ENCODE peak calls at places on chromosomes 11 and 22, in nine cellular contexts. J, O, T, Y, S, L, X, R and D are unnamed samples. For H3K4me1, the result is how much of the 10 kb centered on the place peaks cover.

GRCh38 chr22:44566911-44567310 is 68.9 kb upstream of the RTL6 start:
- DNase-seq in J (no peak), O (no peak), T (no peak), Y (no peak), S (peak), L (no peak), X (no peak), R (no peak), D (no peak)

GRCh38 chr11:75654314-75654713 is 14.5 kb downstream of the MAP6 start:
- DNase-seq in J (peak), O (no peak), T (no peak), Y (peak), S (no peak), L (no peak), X (no peak), R (no peak), D (no peak)

GRCh38 chr11:35391922-35392813 is 27.2 kb downstream of the SLC1A2 start:
- DNase-seq in J (peak), O (peak), T (peak), Y (peak), S (peak), L (peak), X (peak), R (peak), D (peak)

GRCh38 chr11:119205080-119205479 is 1.1 kb upstream of the CBL start:
- DNase-seq in J (no peak), O (no peak), T (peak), Y (no peak), S (no peak), L (no peak), X (no peak), R (no peak), D (peak)

GRCh38 chr11:46729110-46730027 is 10.4 kb downstream of the F2 start:
- DNase-seq in J (no peak), O (no peak), T (no peak), Y (peak), S (no peak), L (no peak), X (no peak), R (no peak), D (no peak)

GRCh38 chr11:113504586-113504985 is 29.4 kb upstream of the DRD2 start:
- DNase-seq in J (no peak), O (no peak), T (no peak), Y (no peak), S (no peak), L (no peak), X (no peak), R (no peak), D (no peak)

GRCh38 chr22:17960695-17961442 is 63.5 kb downstream of the MICAL3 start:
- DNase-seq in J (no peak), O (no peak), T (no peak), Y (no peak), S (no peak), L (no peak), X (no peak), R (no peak), D (no peak)

GRCh38 chr11:57340228-57340627 is 2.1 kb downstream of the P2RX3 start:
- DNase-seq in J (no peak), O (no peak), T (no peak), Y (no peak), S (peak), L (peak), X (no peak), R (no peak), D (peak)

GRCh38 chr11:58905716-58906547 is 33.4 kb upstream of the GLYATL1 start:
- DNase-seq in J (no peak), O (no peak), T (peak), Y (peak), S (peak), L (peak), X (no peak), R (peak), D (peak)

GRCh38 chr22:50016988-50017700 is 4.6 kb upstream of the IL17REL start:
- DNase-seq in J (peak), O (peak), T (no peak), Y (no peak), S (peak), L (peak), X (peak), R (no peak), D (no peak)

GRCh38 chr11:17643506-17644405 is 75.6 kb upstream of the MYOD1 start:
- DNase-seq in J (no peak), O (no peak), T (no peak), Y (no peak), S (no peak), L (no peak), X (no peak), R (no peak), D (no peak)

GRCh38 chr11:57530215-57530595 is 349 bp downstream of the TIMM10 start:
- DNase-seq in J (no peak), O (no peak), T (no peak), Y (no peak), S (peak), L (no peak), X (no peak), R (no peak), D (peak)

GRCh38 chr22:19062909-19063308 is 59.3 kb downstream of the DGCR2 start:
- DNase-seq in J (no peak), O (no peak), T (no peak), Y (no peak), S (no peak), L (no peak), X (no peak), R (no peak), D (peak)

GRCh38 chr11:35162795-35163194 is 23.8 kb downstream of the CD44 start:
- DNase-seq in J (no peak), O (no peak), T (no peak), Y (peak), S (no peak), L (no peak), X (no peak), R (no peak), D (no peak)

GRCh38 chr11:1397862-1398505 is 8.2 kb downstream of the BRSK2 start:
- DNase-seq in J (no peak), O (no peak), T (peak), Y (no peak), S (no peak), L (no peak), X (no peak), R (no peak), D (no peak)

GRCh38 chr11:88179966-88180629 is 4.9 kb upstream of the RAB38 start:
- DNase-seq in J (no peak), O (no peak), T (no peak), Y (peak), S (no peak), L (no peak), X (no peak), R (no peak), D (no peak)

GRCh38 chr11:4593739-4594138 is at the start of gene OR52I1:
- DNase-seq in J (no peak), O (no peak), T (no peak), Y (no peak), S (no peak), L (no peak), X (no peak), R (no peak), D (no peak)

GRCh38 chr11:2173150-2173693 is 1.6 kb upstream of the TH start:
- DNase-seq in J (no peak), O (no peak), T (no peak), Y (no peak), S (no peak), L (no peak), X (no peak), R (no peak), D (no peak)

GRCh38 chr22:49585695-49586243 is 241.9 kb downstream of the BRD1 start:
- DNase-seq in J (no peak), O (no peak), T (no peak), Y (no peak), S (no peak), L (no peak), X (no peak), R (no peak), D (no peak)

GRCh38 chr11:92477686-92478085 is 253.1 kb downstream of the FAT3 start:
- DNase-seq in J (no peak), O (no peak), T (no peak), Y (no peak), S (no peak), L (peak), X (no peak), R (no peak), D (no peak)

GRCh38 chr22:31496735-31497146 is 405 bp downstream of the SFI1 start:
- DNase-seq in J (peak), O (no peak), T (peak), Y (no peak), S (peak), L (peak), X (peak), R (no peak), D (peak)

GRCh38 chr11:2807801-2808241 is 77.8 kb downstream of the CDKN1C start:
- DNase-seq in J (no peak), O (no peak), T (peak), Y (no peak), S (peak), L (no peak), X (no peak), R (no peak), D (peak)

GRCh38 chr11:10716122-10716521 is 22.6 kb upstream of the IRAG1 start:
- DNase-seq in J (no peak), O (no peak), T (no peak), Y (peak), S (no peak), L (no peak), X (no peak), R (no peak), D (no peak)

GRCh38 chr22:37126882-37127281 is 17.4 kb upstream of the TMPRSS6 start:
- DNase-seq in J (peak), O (no peak), T (no peak), Y (no peak), S (no peak), L (no peak), X (no peak), R (peak), D (no peak)

GRCh38 chr22:35804421-35804820 is 86.7 kb downstream of the APOL5 start:
- DNase-seq in J (no peak), O (no peak), T (no peak), Y (no peak), S (no peak), L (no peak), X (no peak), R (no peak), D (no peak)

GRCh38 chr11:71992331-71992730 is 6.4 kb upstream of the IL18BP start:
- DNase-seq in J (no peak), O (no peak), T (no peak), Y (no peak), S (no peak), L (no peak), X (no peak), R (no peak), D (no peak)

GRCh38 chr11:70397336-70397982 is 870 bp upstream of the CTTN start:
- DNase-seq in J (no peak), O (no peak), T (no peak), Y (peak), S (no peak), L (peak), X (no peak), R (no peak), D (peak)

GRCh38 chr11:112997829-112998228 is 36.6 kb downstream of the NCAM1 start:
- DNase-seq in J (no peak), O (no peak), T (no peak), Y (no peak), S (no peak), L (no peak), X (no peak), R (no peak), D (no peak)

GRCh38 chr22:27386186-27386585 is 415.4 kb downstream of the MN1 start:
- DNase-seq in J (no peak), O (no peak), T (no peak), Y (no peak), S (no peak), L (peak), X (no peak), R (no peak), D (no peak)

GRCh38 chr11:110712643-110713468 is 619 bp upstream of the ARHGAP20 start:
- DNase-seq in J (no peak), O (no peak), T (no peak), Y (peak), S (peak), L (peak), X (peak), R (no peak), D (peak)

GRCh38 chr11:66546966-66547661 is 411 bp downstream of the ACTN3 start:
- DNase-seq in J (no peak), O (no peak), T (no peak), Y (no peak), S (no peak), L (no peak), X (no peak), R (no peak), D (no peak)

GRCh38 chr11:28629235-28629634 is 521.0 kb downstream of the METTL15 start:
- DNase-seq in J (no peak), O (no peak), T (no peak), Y (no peak), S (no peak), L (no peak), X (no peak), R (no peak), D (no peak)

GRCh38 chr22:21067901-21068680 is 22.3 kb downstream of the LRRC74B start:
- DNase-seq in J (no peak), O (no peak), T (no peak), Y (no peak), S (no peak), L (no peak), X (no peak), R (no peak), D (no peak)

GRCh38 chr22:42026705-42027104 is 28.1 kb downstream of the WBP2NL start:
- DNase-seq in J (no peak), O (no peak), T (no peak), Y (no peak), S (no peak), L (no peak), X (no peak), R (no peak), D (no peak)

GRCh38 chr11:2670541-2671100 is 29.2 kb downstream of the KCNQ1OT1 start:
- DNase-seq in J (no peak), O (no peak), T (no peak), Y (no peak), S (no peak), L (no peak), X (no peak), R (no peak), D (no peak)

GRCh38 chr11:33835143-33835878 is 56.6 kb downstream of the LMO2 start:
- DNase-seq in J (peak), O (no peak), T (no peak), Y (peak), S (no peak), L (peak), X (no peak), R (peak), D (no peak)

GRCh38 chr22:42720263-42721044 is at the start of gene A4GALT:
- DNase-seq in J (no peak), O (no peak), T (peak), Y (no peak), S (no peak), L (peak), X (no peak), R (no peak), D (no peak)

GRCh38 chr11:14425621-14426020 is 66.6 kb upstream of the RRAS2 start:
- DNase-seq in J (no peak), O (no peak), T (no peak), Y (no peak), S (no peak), L (no peak), X (no peak), R (no peak), D (no peak)

GRCh38 chr11:112797072-112797471 is 164.1 kb upstream of the NCAM1 start:
- DNase-seq in J (no peak), O (no peak), T (no peak), Y (no peak), S (no peak), L (peak), X (no peak), R (no peak), D (no peak)

DNA sequence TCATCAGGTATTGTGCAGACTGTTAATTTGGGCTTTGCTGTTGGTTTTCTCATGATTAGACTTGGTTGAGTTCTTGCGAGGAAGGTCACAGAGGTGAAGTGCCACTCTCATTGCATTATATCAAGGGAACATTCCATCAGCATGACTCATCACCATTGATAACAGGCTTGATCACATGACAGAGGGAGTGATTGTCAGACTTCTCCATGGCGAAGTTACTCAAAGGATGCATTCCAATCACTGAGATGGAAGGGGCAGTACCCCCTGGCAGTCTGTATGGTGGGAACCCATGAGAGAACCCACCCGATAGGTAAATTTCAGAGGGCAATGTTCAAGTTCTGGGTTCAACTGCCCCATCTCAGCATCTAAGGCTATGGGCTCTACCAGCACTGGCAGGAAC is 19.4 kb upstream of the P2RY2 start:
- DNase-seq in J (no peak), O (no peak), T (no peak), Y (no peak), S (no peak), L (peak), X (no peak), R (peak), D (no peak)
- H3K4me3 ChIP-seq in J (no peak), O (no peak), T (no peak), Y (no peak), S (no peak), L (no peak), X (no peak), R (no peak), D (no peak)

GRCh38 chr22:22771696-22772377 is 115.8 kb upstream of the IGLL5 start:
- DNase-seq in J (no peak), O (no peak), T (no peak), Y (no peak), S (no peak), L (no peak), X (no peak), R (no peak), D (no peak)

GRCh38 chr22:22772396-22772795 is 115.2 kb upstream of the IGLL5 start:
- DNase-seq in J (no peak), O (no peak), T (no peak), Y (no peak), S (no peak), L (no peak), X (no peak), R (no peak), D (no peak)

GRCh38 chr22:22772883-22773282 is 114.7 kb upstream of the IGLL5 start:
- DNase-seq in J (no peak), O (no peak), T (no peak), Y (no peak), S (no peak), L (no peak), X (no peak), R (no peak), D (no peak)

GRCh38 chr22:22773979-22774738 is 113.5 kb upstream of the IGLL5 start:
- DNase-seq in J (no peak), O (no peak), T (no peak), Y (no peak), S (no peak), L (no peak), X (no peak), R (no peak), D (no peak)

DNA sequence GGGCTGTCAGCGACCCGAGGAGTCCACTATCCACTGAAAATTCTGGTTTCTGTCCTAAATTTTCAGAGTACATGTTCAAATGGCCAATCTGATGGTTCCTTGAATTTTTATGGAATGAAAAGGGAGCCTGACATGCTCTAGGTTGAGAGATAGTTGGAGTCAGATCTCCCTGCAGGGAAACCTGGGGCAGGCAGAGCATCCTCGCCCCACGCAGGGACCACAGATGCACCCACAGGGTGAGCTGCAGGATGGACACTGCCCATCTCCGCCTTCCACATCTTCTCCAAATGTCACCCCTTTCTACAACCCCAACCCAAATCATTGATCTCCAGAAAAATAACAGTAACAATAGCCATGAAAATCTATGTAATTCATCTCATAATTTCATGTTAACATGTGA is 114.2 kb upstream of the IGLL5 start:
- DNase-seq in J (no peak), O (no peak), T (no peak), Y (no peak), S (no peak), L (no peak), X (no peak), R (no peak), D (no peak)
- H3K4me1 ChIP-seq in J (under half), O (under half), T (under half), Y (under half), S (under half), L (under half), X (under half), R (under half), D (under half)

DNA sequence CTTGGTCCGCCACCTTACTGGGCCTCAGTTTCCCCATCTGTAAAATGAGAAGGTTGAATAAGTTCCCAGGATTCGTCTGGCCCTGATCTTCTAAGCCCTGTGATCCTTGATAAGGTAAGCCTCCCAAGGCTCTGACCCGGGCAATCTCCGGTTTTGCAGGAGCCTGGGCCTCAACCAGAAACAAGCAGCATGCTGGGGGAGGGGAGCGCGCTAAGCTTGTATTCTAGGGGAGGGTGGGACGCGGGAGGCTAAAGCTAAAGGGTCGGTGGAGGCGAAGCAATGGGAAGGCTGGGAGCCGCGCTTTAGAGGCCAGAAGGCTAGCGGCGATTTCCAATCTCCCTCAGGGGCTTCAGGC is 801 bp downstream of the PTPN5 start:
- DNase-seq in J (no peak), O (no peak), T (no peak), Y (no peak), S (no peak), L (no peak), X (no peak), R (no peak), D (no peak)
- H3K4me3 ChIP-seq in J (no peak), O (no peak), T (peak), Y (no peak), S (no peak), L (no peak), X (no peak), R (peak), D (no peak)

DNA sequence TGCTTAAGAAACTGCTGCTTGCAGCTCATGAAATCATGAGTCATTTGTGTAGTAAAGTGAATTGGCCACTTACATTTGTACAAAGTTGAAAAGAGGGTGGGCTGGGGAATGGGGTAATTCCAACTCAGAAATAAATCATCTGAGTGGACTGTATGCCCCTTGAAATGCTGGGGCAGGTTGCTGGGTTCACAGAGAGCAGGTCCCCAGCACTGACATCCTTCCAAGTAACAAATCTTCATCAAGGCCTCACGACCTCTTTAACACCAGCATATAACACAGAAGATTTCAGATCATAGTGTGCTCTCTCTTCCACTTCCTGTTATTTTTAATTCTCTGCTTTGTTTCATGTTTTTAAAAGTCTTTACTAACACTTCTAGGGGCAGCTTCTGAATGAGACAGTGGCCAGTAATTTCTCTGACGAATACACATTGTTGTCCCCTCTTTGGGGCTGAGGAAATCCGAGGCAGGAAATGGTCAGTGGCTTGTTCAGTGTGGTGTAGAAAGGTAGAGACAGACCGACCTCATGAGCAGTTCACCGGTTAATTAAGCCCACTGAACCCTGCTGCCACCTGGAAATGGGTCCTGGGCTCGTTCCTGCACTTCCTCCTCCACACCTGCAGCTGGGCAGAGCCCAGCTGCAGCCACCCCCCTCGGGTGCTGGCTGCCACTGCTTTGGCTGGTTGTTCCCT is 127.8 kb downstream of the MAML2 start:
- DNase-seq in J (peak), O (no peak), T (no peak), Y (peak), S (peak), L (no peak), X (peak), R (no peak), D (no peak)
- H3K4me1 ChIP-seq in J (half or more), O (half or more), T (under half), Y (under half), S (under half), L (under half), X (half or more), R (half or more), D (under half)